ENCODE peak calls at places on chromosomes 3 and 15, in eight cellular contexts. E is T47D, C is iPS DF 19.7, O is bronchial epithelial cell, R is AG04450, P is body of pancreas, S is T-helper 22 cell, K is posterior cingulate gyrus. J is an unnamed sample.

GRCh38 chr3:55007971-55008370 is 80.1 kb upstream of the LRTM1 start:
- DNase-seq in E (no peak), C (no peak), O (no peak), R (no peak), P (no peak), S (no peak), K (no peak), J (no peak)

GRCh38 chr15:59249816-59250215 is 43.2 kb downstream of the LDHAL6B start:
- DNase-seq in E (peak), C (no peak), O (no peak), R (no peak), P (no peak), S (no peak), K (no peak), J (no peak)

GRCh38 chr15:74172751-74173544 is 562 bp upstream of the ISLR start:
- DNase-seq in E (no peak), C (no peak), O (no peak), R (no peak), P (peak), S (no peak), K (no peak), J (no peak)

GRCh38 chr3:50573566-50574279 is 4.4 kb downstream of the HEMK1 start:
- DNase-seq in E (no peak), C (no peak), O (no peak), R (no peak), P (no peak), S (no peak), K (no peak), J (no peak)

GRCh38 chr3:9949626-9950025 is 2.6 kb downstream of the PRRT3 start:
- DNase-seq in E (no peak), C (no peak), O (no peak), R (no peak), P (no peak), S (no peak), K (no peak), J (no peak)

GRCh38 chr3:13111874-13112520 is 38.8 kb upstream of the IQSEC1 start:
- DNase-seq in E (peak), C (no peak), O (no peak), R (no peak), P (peak), S (no peak), K (peak), J (no peak)

GRCh38 chr3:156677536-156677935 is 3.1 kb downstream of the TIPARP start:
- DNase-seq in E (no peak), C (no peak), O (no peak), R (no peak), P (no peak), S (no peak), K (no peak), J (no peak)

GRCh38 chr3:185958626-185959025 is 20.8 kb upstream of the TRA2B start:
- DNase-seq in E (no peak), C (no peak), O (peak), R (no peak), P (no peak), S (no peak), K (no peak), J (no peak)

GRCh38 chr15:41791547-41791937 is 17.3 kb downstream of the MAPKBP1 start:
- DNase-seq in E (no peak), C (no peak), O (no peak), R (no peak), P (no peak), S (no peak), K (no peak), J (no peak)

GRCh38 chr3:194257030-194257657 is 94.0 kb downstream of the CPN2 start:
- DNase-seq in E (peak), C (no peak), O (no peak), R (no peak), P (no peak), S (no peak), K (no peak), J (no peak)

GRCh38 chr15:60784855-60785254 is 305.9 kb upstream of the ICE2 start:
- DNase-seq in E (no peak), C (no peak), O (no peak), R (no peak), P (no peak), S (no peak), K (no peak), J (no peak)

GRCh38 chr15:62779041-62779810 is 263.3 kb upstream of the TPM1 start:
- DNase-seq in E (no peak), C (no peak), O (no peak), R (no peak), P (peak), S (no peak), K (no peak), J (peak)

GRCh38 chr15:60648928-60649679 is 170.2 kb upstream of the ICE2 start:
- DNase-seq in E (no peak), C (no peak), O (no peak), R (no peak), P (no peak), S (no peak), K (no peak), J (no peak)

GRCh38 chr3:98513136-98513535 is 9.6 kb downstream of the CLDND1 start:
- DNase-seq in E (no peak), C (no peak), O (peak), R (no peak), P (no peak), S (no peak), K (no peak), J (peak)

GRCh38 chr15:83973816-83974215 is 261.8 kb upstream of the GOLGA6L4 start:
- DNase-seq in E (peak), C (no peak), O (peak), R (no peak), P (peak), S (no peak), K (no peak), J (no peak)

GRCh38 chr3:4712109-4712508 is 219.0 kb downstream of the ITPR1 start:
- DNase-seq in E (peak), C (no peak), O (peak), R (no peak), P (no peak), S (no peak), K (no peak), J (no peak)

GRCh38 chr3:152656207-152657001 is 178.5 kb upstream of the P2RY1 start:
- DNase-seq in E (peak), C (no peak), O (no peak), R (no peak), P (no peak), S (no peak), K (no peak), J (no peak)

GRCh38 chr3:169243122-169243521 is 420.4 kb downstream of the MECOM start:
- DNase-seq in E (no peak), C (no peak), O (no peak), R (no peak), P (no peak), S (no peak), K (no peak), J (peak)

GRCh38 chr15:89416339-89417183 is 79.8 kb downstream of the RHCG start:
- DNase-seq in E (peak), C (no peak), O (peak), R (no peak), P (peak), S (peak), K (peak), J (peak)

GRCh38 chr3:99697250-99697649 is 58.9 kb downstream of the COL8A1 start:
- DNase-seq in E (no peak), C (no peak), O (no peak), R (no peak), P (no peak), S (no peak), K (no peak), J (no peak)

GRCh38 chr3:99808163-99808794 is 9.4 kb upstream of the CMSS1 start:
- DNase-seq in E (peak), C (peak), O (peak), R (peak), P (peak), S (peak), K (no peak), J (peak)

GRCh38 chr3:158058775-158059174 is 47.4 kb downstream of the SHOX2 start:
- DNase-seq in E (peak), C (no peak), O (no peak), R (no peak), P (no peak), S (no peak), K (no peak), J (no peak)

GRCh38 chr3:150084128-150084527 is 113.4 kb upstream of the PFN2 start:
- DNase-seq in E (no peak), C (no peak), O (no peak), R (no peak), P (no peak), S (no peak), K (no peak), J (no peak)

GRCh38 chr3:3782469-3782868 is 16.8 kb upstream of the LRRN1 start:
- DNase-seq in E (no peak), C (no peak), O (no peak), R (no peak), P (no peak), S (no peak), K (no peak), J (no peak)

GRCh38 chr15:70519616-70520015 is 243.7 kb downstream of the UACA start:
- DNase-seq in E (no peak), C (no peak), O (no peak), R (no peak), P (no peak), S (no peak), K (no peak), J (no peak)

GRCh38 chr3:24004171-24004938 is 59.3 kb downstream of the NR1D2 start:
- DNase-seq in E (no peak), C (no peak), O (peak), R (no peak), P (no peak), S (no peak), K (no peak), J (no peak)

GRCh38 chr3:58532794-58533220 is 4.2 kb downstream of the ACOX2 start:
- DNase-seq in E (peak), C (no peak), O (peak), R (peak), P (peak), S (peak), K (peak), J (peak)

J was measured in brain microvascular endothelial cell.